ENCODE peak calls at places on chromosome 9, in ten cellular contexts. J is ecto neural progenitor cell; Y is tibial artery; K is lower lobe of right lung; P is islet precursor cell; C is stimulated activated CD8-positive, alpha-beta memory T cell treated with anti-CD3 and anti-CD28 coated beads, Interleukin-15, amount 100 ng/mL, for 1 hour; W is ELR; R is AG08395; I is left cardiac atrium; L is foreskin fibroblast. H is an unnamed sample.

GRCh38 chr9:127955294-127956015 is 17.8 kb upstream of the DPM2 start:
- DNase-seq in R (peak), W (peak), P (peak), Y (no peak), C (peak), K (peak), I (no peak), J (no peak), L (peak), H (no peak)

GRCh38 chr9:130478731-130479575 is 34.2 kb downstream of the ASS1 start:
- DNase-seq in J (peak), P (no peak), I (no peak), R (no peak), C (no peak), Y (no peak), W (no peak), K (no peak), L (no peak), H (no peak)

GRCh38 chr9:127368852-127369402 is 28.0 kb upstream of the SLC2A8 start:
- DNase-seq in K (no peak), L (no peak), P (no peak), Y (no peak), I (no peak), C (no peak), J (no peak), W (no peak), R (no peak), H (no peak)

GRCh38 chr9:127987103-127987614 is 6.4 kb upstream of the EEIG1 start:
- DNase-seq in C (no peak), I (no peak), R (peak), Y (peak), L (peak), K (no peak), W (peak), J (no peak), P (no peak), H (no peak)

GRCh38 chr9:108813951-108814601 is 41.7 kb downstream of the ACTL7B start:
- DNase-seq in J (no peak), I (no peak), Y (no peak), P (peak), K (no peak), L (peak), R (peak), C (no peak), W (peak), H (no peak)

GRCh38 chr9:86413966-86414880 is 60.0 kb upstream of the TUT7 start:
- DNase-seq in P (no peak), Y (no peak), C (no peak), L (peak), K (no peak), W (peak), R (peak), I (no peak), J (no peak), H (peak)

GRCh38 chr9:119026120-119026519 is 343.1 kb downstream of the BRINP1 start:
- DNase-seq in J (no peak), L (peak), K (no peak), P (peak), Y (peak), C (no peak), W (no peak), I (peak), R (peak), H (no peak)

GRCh38 chr9:130948266-130948665 is 9.2 kb upstream of the FIBCD1 start:
- DNase-seq in W (no peak), R (no peak), I (no peak), L (no peak), C (no peak), Y (no peak), K (no peak), J (no peak), P (peak), H (no peak)

GRCh38 chr9:117205806-117206205 is 209.1 kb downstream of the ASTN2 start:
- DNase-seq in W (no peak), J (no peak), I (no peak), C (no peak), K (no peak), L (no peak), P (no peak), Y (no peak), R (no peak), H (no peak)

GRCh38 chr9:133362359-133363044 is 6.2 kb downstream of the SURF2 start:
- DNase-seq in R (no peak), I (no peak), L (peak), J (no peak), Y (no peak), P (no peak), C (no peak), W (no peak), K (peak), H (no peak)

GRCh38 chr9:75452512-75452911 is 364.2 kb downstream of the OSTF1 start:
- DNase-seq in P (no peak), Y (no peak), C (no peak), J (no peak), R (no peak), K (no peak), I (no peak), L (peak), W (no peak), H (no peak)

GRCh38 chr9:127417130-127418036 is 6.8 kb upstream of the ZNF79 start:
- DNase-seq in K (no peak), L (peak), J (no peak), Y (no peak), C (no peak), P (peak), R (peak), W (peak), I (no peak), H (no peak)

GRCh38 chr9:6330958-6331634 is 2.9 kb downstream of the TPD52L3 start:
- DNase-seq in R (no peak), K (no peak), W (no peak), C (no peak), Y (no peak), I (no peak), J (no peak), L (no peak), P (no peak), H (no peak)

GRCh38 chr9:129175825-129176633 is 2.0 kb downstream of the IER5L start:
- DNase-seq in Y (peak), L (peak), P (peak), I (peak), C (no peak), J (peak), K (peak), W (peak), R (peak), H (peak)

GRCh38 chr9:92140074-92140753 is 25.0 kb upstream of the SPTLC1 start:
- DNase-seq in I (peak), C (peak), W (peak), R (peak), J (peak), Y (peak), L (peak), P (peak), K (peak), H (peak)

GRCh38 chr9:81499021-81499454 is 190.3 kb downstream of the TLE1 start:
- DNase-seq in K (no peak), L (peak), I (no peak), W (peak), C (no peak), P (no peak), Y (peak), J (no peak), R (peak), H (peak)